ENCODE peak calls at places on chromosomes 2 and 18, in six cellular contexts. C is BJ, N is lung, K is heart left ventricle, Y is fibroblast of the aortic adventitia, S is tibial artery. E is an unnamed sample.

GRCh38 chr2:114085992-114086391 is 196.1 kb downstream of the ACTR3 start:
- DNase-seq in C (no peak), N (no peak), K (no peak), Y (no peak), S (no peak), E (no peak)

GRCh38 chr2:148814143-148814852 is 60.7 kb upstream of the KIF5C start:
- DNase-seq in C (peak; percentile 9), N (no peak), K (no peak), Y (peak; percentile 73), S (no peak), E (no peak)

GRCh38 chr18:7358989-7359726 is 128.3 kb downstream of the LRRC30 start:
- DNase-seq in C (no peak), N (no peak), K (peak; percentile 64), Y (no peak), S (no peak), E (no peak)

GRCh38 chr2:167492486-167492885 is 604.2 kb downstream of the XIRP2 start:
- DNase-seq in C (no peak), N (no peak), K (no peak), Y (no peak), S (no peak), E (no peak)

GRCh38 chr2:205852457-205852856 is 170.2 kb downstream of the NRP2 start:
- DNase-seq in C (no peak), N (no peak), K (peak; percentile 17), Y (no peak), S (no peak), E (no peak)

GRCh38 chr18:34023471-34023870 is 201.2 kb downstream of the NOL4 start:
- DNase-seq in C (no peak), N (no peak), K (no peak), Y (no peak), S (no peak), E (no peak)

GRCh38 chr2:236766850-236767249 is 197.2 kb downstream of the ACKR3 start:
- DNase-seq in C (no peak), N (no peak), K (no peak), Y (no peak), S (no peak), E (no peak)

GRCh38 chr2:31935370-31935769 is 75.4 kb downstream of the MEMO1 start:
- DNase-seq in C (no peak), N (no peak), K (no peak), Y (no peak), S (no peak), E (no peak)

GRCh38 chr2:98541906-98542305 is 66.4 kb downstream of the COA5 start:
- DNase-seq in C (no peak), N (no peak), K (no peak), Y (no peak), S (no peak), E (no peak)

GRCh38 chr2:101188683-101189405 is 37.7 kb upstream of the TBC1D8 start:
- DNase-seq in C (no peak), N (peak; percentile 36), K (no peak), Y (peak; percentile 35), S (no peak), E (no peak)

GRCh38 chr2:228408529-228409227 is 227.2 kb upstream of the SPHKAP start:
- DNase-seq in C (no peak), N (no peak), K (no peak), Y (no peak), S (no peak), E (no peak)

GRCh38 chr2:18425186-18425585 is 135.3 kb downstream of the RDH14 start:
- DNase-seq in C (no peak), N (no peak), K (no peak), Y (peak; percentile 57), S (no peak), E (no peak)
- TF ChIP-seq CTCF in C (no peak), N (no peak), K (no peak), Y (peak; percentile 14), S (no peak), E (no peak)

GRCh38 chr2:70248810-70249438 is 496 bp upstream of the TIA1 start:
- DNase-seq in C (no peak), N (peak; percentile 87), K (peak; percentile 89), Y (no peak), S (peak; percentile 92), E (peak; percentile 91)
- H3K4me3 ChIP-seq in C (peak overlapping the region; percentile 84), N (peak overlapping the region; percentile 58), K (peak overlapping the region; percentile 52), Y (peak overlapping the region; percentile 97), S (peak overlapping the region; percentile 88), E (peak overlapping the region; percentile 90)

GRCh38 chr2:106570316-106570715 is 83.2 kb downstream of the CD8B2 start:
- DNase-seq in C (no peak), N (no peak), K (no peak), Y (no peak), S (no peak), E (no peak)
- TF ChIP-seq CTCF in C (no peak), N (no peak), K (no peak), Y (no peak), S (no peak), E (no peak)

GRCh38 chr2:53512071-53512841 is 255.3 kb upstream of the CHAC2 start:
- DNase-seq in C (no peak), N (no peak), K (no peak), Y (peak; percentile 48), S (no peak), E (no peak)
- H3K4me3 ChIP-seq in C (no peak overlapping the region), N (no peak overlapping the region), K (no peak overlapping the region), Y (no peak overlapping the region), S (no peak overlapping the region), E (no peak overlapping the region)

GRCh38 chr18:8654482-8655451 is 45.5 kb downstream of the RAB12 start:
- DNase-seq in C (no peak), N (no peak), K (no peak), Y (peak; percentile 59), S (no peak), E (no peak)
- TF ChIP-seq CTCF in C (peak; percentile 62), N (peak; percentile 64), K (peak; percentile 73), Y (peak; percentile 66), S (peak; percentile 62), E (peak; percentile 50)

GRCh38 chr18:21163647-21164625 is 52.3 kb upstream of the ROCK1 start:
- DNase-seq in C (peak; percentile 79), N (peak; percentile 33), K (no peak), Y (peak; percentile 89), S (peak; percentile 29), E (no peak)
- H3K4me3 ChIP-seq in C (no peak overlapping the region), N (no peak overlapping the region), K (no peak overlapping the region), Y (no peak overlapping the region), S (no peak overlapping the region), E (no peak overlapping the region)

DNA sequence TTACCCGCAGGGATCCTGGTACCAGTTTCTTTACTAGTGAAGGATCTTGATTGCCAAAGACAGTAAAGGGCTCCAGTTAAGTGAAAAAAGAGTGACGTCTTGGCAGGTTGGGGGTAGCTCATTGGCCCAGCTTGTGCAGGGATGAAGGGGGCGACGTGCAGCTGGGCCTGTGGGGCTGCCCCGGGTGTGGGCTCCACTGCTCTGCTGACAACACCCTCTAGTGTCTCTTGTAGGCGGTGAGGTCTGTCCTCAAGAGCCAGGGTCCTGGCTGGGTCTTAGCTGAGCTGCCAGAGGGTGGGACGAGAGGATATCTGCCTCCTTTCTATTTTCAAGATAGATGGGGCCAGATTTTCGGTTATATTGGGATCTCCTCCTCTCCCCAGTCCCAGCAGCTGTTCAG is 6.1 kb downstream of the ARHGEF4 start:
- DNase-seq in C (no peak), N (no peak), K (no peak), Y (no peak), S (no peak), E (no peak)
- TF ChIP-seq CTCF in C (no peak), N (no peak), K (no peak), Y (no peak), S (no peak), E (no peak)

GRCh38 chr18:24991220-24991575 is 360.8 kb downstream of the ZNF521 start:
- DNase-seq in C (no peak), N (no peak), K (no peak), Y (no peak), S (no peak), E (no peak)
- H3K4me3 ChIP-seq in C (no peak overlapping the region), N (no peak overlapping the region), K (no peak overlapping the region), Y (no peak overlapping the region), S (no peak overlapping the region), E (no peak overlapping the region)

DNA sequence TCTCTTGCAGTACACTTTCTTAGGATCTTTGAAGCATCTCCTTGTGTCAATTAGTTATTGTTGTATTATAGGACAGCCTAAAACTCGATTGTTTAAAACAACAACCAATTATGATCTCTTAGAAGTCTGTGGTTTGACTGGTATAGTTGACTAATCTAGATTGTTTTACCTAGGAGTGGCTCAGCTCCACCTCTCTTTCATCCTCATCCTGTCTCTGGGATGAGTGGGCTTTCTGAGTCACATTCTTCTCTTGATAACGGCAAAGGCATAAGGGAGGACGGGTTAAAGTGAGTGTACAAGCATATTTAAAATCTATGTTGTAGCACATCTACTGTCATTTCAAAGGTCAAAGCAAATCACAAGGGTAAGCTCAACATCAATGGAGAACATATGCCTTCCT is 102.3 kb upstream of the GULP1 start:
- DNase-seq in C (no peak), N (no peak), K (no peak), Y (no peak), S (no peak), E (no peak)
- TF ChIP-seq CTCF in C (no peak), N (no peak), K (no peak), Y (no peak), S (no peak), E (no peak)